ENCODE peak calls at places on chromosomes 13 and 19, in six cellular contexts. F is ovary, Y is stomach, N is IMR-90, V is suprapubic skin, H is esophagus muscularis mucosa. Q is an unnamed sample. For H3K4me1, the result is how much of the 10 kb centered on the place peaks cover.

GRCh38 chr13:77384999-77385398 is 58.1 kb upstream of the MYCBP2 start:
- DNase-seq in F (no peak), Y (no peak), N (no peak), V (no peak), H (no peak), Q (no peak)

GRCh38 chr19:33437351-33438015 is 64.0 kb downstream of the CEBPG start:
- DNase-seq in F (peak), Y (no peak), N (no peak), V (no peak), H (no peak), Q (no peak)

GRCh38 chr13:99356216-99357089 is 49.3 kb upstream of the GPR183 start:
- DNase-seq in F (peak), Y (no peak), N (peak), V (no peak), H (peak), Q (no peak)

GRCh38 chr13:113009743-113010509 is 40.9 kb downstream of the MCF2L start:
- DNase-seq in F (no peak), Y (no peak), N (no peak), V (no peak), H (no peak), Q (peak)

GRCh38 chr13:53144826-53145225 is 116.2 kb downstream of the OLFM4 start:
- DNase-seq in F (no peak), Y (no peak), N (no peak), V (no peak), H (no peak), Q (no peak)

GRCh38 chr19:12095111-12095790 is 30.7 kb downstream of the ZNF844 start:
- DNase-seq in F (no peak), Y (no peak), N (peak), V (no peak), H (no peak), Q (no peak)

GRCh38 chr19:16168465-16169081 is 4.8 kb downstream of the CIB3 start:
- DNase-seq in F (no peak), Y (no peak), N (peak), V (no peak), H (no peak), Q (no peak)

GRCh38 chr19:19250196-19250801 is 22.8 kb downstream of the TM6SF2 start:
- DNase-seq in F (no peak), Y (no peak), N (no peak), V (no peak), H (no peak), Q (no peak)

GRCh38 chr13:73230714-73231113 is 171.9 kb downstream of the KLF5 start:
- DNase-seq in F (no peak), Y (no peak), N (no peak), V (no peak), H (no peak), Q (no peak)

GRCh38 chr13:99467764-99468163 is 33.5 kb upstream of the TM9SF2 start:
- DNase-seq in F (no peak), Y (no peak), N (peak), V (no peak), H (no peak), Q (no peak)

GRCh38 chr13:59568306-59568705 is 595.4 kb downstream of the DIAPH3 start:
- DNase-seq in F (no peak), Y (no peak), N (no peak), V (no peak), H (no peak), Q (no peak)

GRCh38 chr19:51793994-51794393 is 963 bp upstream of the FPR3 start:
- DNase-seq in F (no peak), Y (no peak), N (no peak), V (no peak), H (no peak), Q (no peak)

GRCh38 chr19:45781282-45782161 is 768 bp downstream of the DMPK start:
- DNase-seq in F (peak), Y (peak), N (no peak), V (no peak), H (no peak), Q (no peak)

GRCh38 chr19:42872608-42873007 is 6.9 kb downstream of the PSG1 start:
- DNase-seq in F (no peak), Y (no peak), N (no peak), V (no peak), H (no peak), Q (no peak)

DNA sequence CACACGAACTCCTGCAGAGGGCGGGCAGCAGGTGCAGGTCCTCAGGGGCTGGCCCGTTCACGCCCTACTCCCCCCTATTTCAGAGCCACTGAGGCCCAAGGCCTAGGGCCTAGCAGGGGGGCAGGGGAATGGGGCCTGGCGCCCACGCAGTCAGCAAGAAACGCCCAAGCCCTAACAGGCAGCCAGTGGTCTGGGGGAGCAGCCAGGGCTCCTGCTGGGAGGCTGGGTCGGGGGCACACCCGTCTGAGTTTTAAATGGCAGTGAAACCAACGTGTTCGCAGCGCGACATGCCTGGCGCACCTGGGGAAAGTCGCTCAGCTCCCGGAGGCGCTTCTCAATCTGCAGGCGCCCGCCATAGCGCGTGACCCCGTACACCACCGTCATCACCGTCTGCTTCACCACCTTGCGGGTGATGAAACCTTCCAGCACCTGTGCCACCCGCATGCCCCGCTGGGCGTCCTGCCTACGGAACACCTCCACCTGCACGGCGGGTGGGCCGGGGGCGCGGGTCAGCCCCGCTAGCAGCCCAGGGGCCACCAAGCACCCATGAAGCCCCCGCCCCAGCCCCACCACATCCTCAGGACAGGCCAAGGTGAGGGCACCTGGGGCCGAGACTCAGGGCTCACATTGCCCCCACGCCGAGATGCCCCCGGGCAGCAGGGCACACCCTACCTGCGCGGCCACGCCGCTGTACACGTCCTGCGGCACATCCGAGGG is 13.9 kb downstream of the POLRMT start:
- DNase-seq in F (no peak), Y (no peak), N (no peak), V (no peak), H (no peak), Q (no peak)
- TF ChIP-seq POLR2A in F (no peak), Y (no peak), N (no peak), V (no peak), H (no peak), Q (no peak)

GRCh38 chr13:51262501-51263211 is 40.5 kb downstream of the FAM124A start:
- DNase-seq in F (no peak), Y (no peak), N (no peak), V (no peak), H (no peak), Q (no peak)
- H3K4me1 ChIP-seq in F (under half), Y (under half), N (under half), V (under half), H (under half), Q (under half)

DNA sequence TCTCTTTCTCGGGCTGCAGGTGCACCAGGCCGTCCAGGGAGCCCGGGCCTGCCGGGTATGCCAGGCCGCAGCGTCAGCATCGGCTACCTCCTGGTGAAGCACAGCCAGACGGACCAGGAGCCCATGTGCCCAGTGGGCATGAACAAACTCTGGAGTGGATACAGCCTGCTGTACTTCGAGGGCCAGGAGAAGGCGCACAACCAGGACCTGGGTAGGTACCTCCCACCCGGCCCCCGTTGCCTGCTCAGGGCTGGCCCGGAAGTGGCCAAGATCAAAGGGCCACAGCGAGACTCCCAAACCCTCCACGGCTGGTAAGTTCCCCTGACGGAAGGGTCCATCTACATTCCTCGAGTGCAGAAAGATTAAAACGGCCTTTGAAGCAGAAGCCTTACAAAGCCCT is 55.1 kb downstream of the RAB20 start:
- DNase-seq in F (no peak), Y (peak), N (no peak), V (no peak), H (no peak), Q (no peak)
- H3K27ac ChIP-seq in F (no peak), Y (peak), N (no peak), V (no peak), H (peak), Q (peak)

DNA sequence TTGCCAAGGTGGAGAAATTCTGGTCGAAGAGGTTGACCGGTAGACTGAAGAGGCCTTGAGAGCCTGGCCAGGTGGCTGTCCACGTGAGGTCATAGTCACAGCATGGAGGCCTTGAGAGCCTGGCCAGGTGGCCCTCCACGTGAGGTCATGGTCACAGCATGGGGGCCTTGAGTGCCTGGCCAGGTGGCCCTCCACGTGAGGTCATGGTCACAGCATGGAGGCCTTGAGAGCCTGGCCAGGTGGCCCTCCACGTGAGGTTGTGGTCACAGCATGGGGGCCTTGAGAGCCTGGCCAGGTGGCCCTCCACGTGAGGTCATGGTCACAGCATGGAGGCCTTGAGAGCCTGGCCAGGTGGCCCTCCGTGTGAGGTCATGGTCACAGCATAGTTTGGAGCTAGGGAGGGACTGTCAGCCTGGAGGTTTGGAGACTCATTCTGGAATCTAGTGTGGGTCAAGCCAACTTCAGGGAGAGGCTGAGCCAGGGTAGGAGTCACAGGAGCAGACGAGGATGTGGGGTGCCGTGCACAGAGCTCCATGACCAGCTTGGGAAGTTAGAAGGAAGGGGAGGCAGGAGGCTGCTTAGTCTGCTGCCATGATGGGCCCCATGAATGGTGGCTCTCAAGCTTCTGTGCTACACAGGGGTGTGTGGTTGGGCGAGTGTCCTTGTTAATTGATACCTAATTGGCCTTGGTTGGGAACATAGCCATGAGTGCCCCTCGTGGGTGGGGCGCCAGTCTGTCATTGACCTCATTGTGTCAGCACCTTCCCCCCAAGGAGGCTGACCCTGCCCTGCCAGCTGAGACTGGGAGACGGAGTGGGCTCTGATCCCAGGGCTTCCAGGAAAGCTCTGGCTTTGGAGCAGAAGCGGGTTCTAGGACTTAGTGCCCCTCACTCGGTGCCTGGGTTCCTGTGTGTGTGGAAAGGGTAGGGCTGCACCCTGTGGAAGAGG is 4.0 kb downstream of the LENG9 start:
- DNase-seq in F (no peak), Y (no peak), N (no peak), V (no peak), H (no peak), Q (no peak)
- TF ChIP-seq POLR2A in F (no peak), Y (no peak), N (no peak), V (no peak), H (no peak), Q (no peak)

GRCh38 chr19:30117636-30118145 is 175.7 kb downstream of the URI1 start:
- DNase-seq in F (no peak), Y (no peak), N (no peak), V (no peak), H (no peak), Q (no peak)
- H3K4me1 ChIP-seq in F (under half), Y (under half), N (under half), V (under half), H (under half), Q (under half)

DNA sequence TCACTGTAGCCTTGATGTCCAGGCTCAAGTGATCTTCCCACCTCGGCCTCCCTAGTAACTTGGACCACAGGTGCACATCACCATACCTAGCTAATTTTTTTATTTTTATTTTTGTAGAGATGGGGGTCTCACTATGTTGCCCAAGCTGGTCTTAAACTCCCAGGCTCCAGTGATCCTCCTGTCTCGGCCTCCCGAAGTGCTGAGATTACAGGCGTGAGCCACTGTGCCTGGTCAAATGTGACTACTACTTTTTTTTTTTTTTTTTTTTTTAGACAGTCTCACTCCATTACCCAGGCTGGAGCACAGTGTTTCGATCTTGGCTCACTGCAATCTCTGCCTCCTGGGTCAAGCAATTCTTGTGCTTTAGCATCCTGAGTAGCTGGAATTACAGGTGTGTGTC is 20.6 kb upstream of the COX7A1 start:
- DNase-seq in F (no peak), Y (no peak), N (no peak), V (no peak), H (no peak), Q (no peak)
- H3K27ac ChIP-seq in F (no peak), Y (no peak), N (no peak), V (no peak), H (no peak), Q (no peak)

GRCh38 chr19:4713384-4713951 is 10.2 kb downstream of the DPP9 start:
- DNase-seq in F (no peak), Y (peak), N (peak), V (peak), H (peak), Q (peak)
- TF ChIP-seq POLR2A in F (no peak), Y (no peak), N (no peak), V (no peak), H (no peak), Q (peak)